ENCODE peak calls at places on chromosomes 13 and 19, in ten cellular contexts. R, G, T, A, M, P, U, S, V and D are unnamed samples.

GRCh38 chr13:50670847-50671542 is 172.5 kb downstream of the DLEU7 start:
- DNase-seq in T (no peak), A (no peak), R (no peak), U (no peak), G (no peak), M (no peak), S (no peak), V (no peak), P (no peak), D (no peak)

GRCh38 chr19:16876904-16877361 is 11.9 kb upstream of the F2RL3 start:
- DNase-seq in A (no peak), G (no peak), M (no peak), U (peak), T (no peak), R (no peak), V (no peak), S (no peak), P (no peak), D (no peak)

GRCh38 chr13:110775576-110775975 is 62.1 kb downstream of the ING1 start:
- DNase-seq in G (no peak), S (no peak), U (no peak), P (no peak), T (no peak), V (no peak), M (no peak), A (no peak), R (no peak), D (no peak)

GRCh38 chr19:6772028-6772865 is at the start of gene VAV1:
- DNase-seq in G (peak), M (peak), P (no peak), V (no peak), U (no peak), S (no peak), A (no peak), R (no peak), T (no peak), D (no peak)

GRCh38 chr13:88958821-88959220 is 1287.7 kb downstream of the SLITRK5 start:
- DNase-seq in A (no peak), S (no peak), U (no peak), V (no peak), P (no peak), G (no peak), M (no peak), R (no peak), T (no peak), D (no peak)

GRCh38 chr13:112704634-112705145 is 14.9 kb downstream of the ATP11A start:
- DNase-seq in M (no peak), T (no peak), U (no peak), V (no peak), R (no peak), G (no peak), A (no peak), S (no peak), P (no peak), D (no peak)

GRCh38 chr19:13056052-13056660 is 46.5 kb downstream of the LYL1 start:
- DNase-seq in G (no peak), P (no peak), R (no peak), V (no peak), T (peak), U (peak), M (no peak), A (no peak), S (no peak), D (peak)

GRCh38 chr13:75715598-75716523 is 79.7 kb downstream of the LMO7 start:
- DNase-seq in S (no peak), V (no peak), M (no peak), R (no peak), U (peak), G (no peak), A (no peak), T (no peak), P (no peak), D (no peak)

GRCh38 chr19:13270514-13271105 is 120.4 kb downstream of the IER2 start:
- DNase-seq in G (no peak), V (no peak), T (no peak), M (no peak), S (no peak), P (no peak), R (no peak), A (no peak), U (no peak), D (no peak)

GRCh38 chr13:113935081-113935511 is 38.8 kb downstream of the C13orf46 start:
- DNase-seq in A (no peak), T (no peak), P (no peak), S (no peak), G (no peak), U (no peak), R (no peak), V (no peak), M (no peak), D (no peak)

GRCh38 chr13:29484236-29484635 is 111.3 kb downstream of the SLC7A1 start:
- DNase-seq in T (no peak), R (no peak), V (no peak), P (no peak), M (no peak), A (no peak), U (no peak), S (no peak), G (no peak), D (no peak)

GRCh38 chr13:63864171-63864902 is 2448.7 kb upstream of the PCDH20 start:
- DNase-seq in G (no peak), R (no peak), V (no peak), A (no peak), T (no peak), M (no peak), U (peak), P (no peak), S (no peak), D (no peak)

GRCh38 chr19:10270616-10271394 is at the start of gene ICAM1:
- DNase-seq in M (peak), R (peak), P (peak), V (no peak), U (peak), A (no peak), G (no peak), T (no peak), S (peak), D (peak)

GRCh38 chr19:5663904-5664303 is 16.4 kb downstream of the MICOS13 start:
- DNase-seq in A (no peak), G (no peak), P (no peak), S (no peak), T (no peak), R (no peak), V (no peak), U (no peak), M (no peak), D (no peak)

GRCh38 chr13:59901191-59901590 is 262.5 kb downstream of the DIAPH3 start:
- DNase-seq in P (no peak), R (no peak), A (no peak), U (no peak), V (no peak), S (no peak), T (no peak), G (no peak), M (no peak), D (no peak)

GRCh38 chr19:11931513-11931912 is 6.6 kb downstream of the ZNF700 start:
- DNase-seq in M (no peak), T (no peak), V (no peak), P (no peak), S (no peak), G (no peak), U (no peak), A (no peak), R (no peak), D (no peak)

GRCh38 chr13:101492251-101492910 is 39.9 kb downstream of the ITGBL1 start:
- DNase-seq in U (no peak), M (no peak), P (no peak), R (no peak), A (no peak), S (no peak), G (no peak), T (no peak), V (no peak), D (no peak)

GRCh38 chr13:114070098-114070799 is 62.2 kb downstream of the RASA3 start:
- DNase-seq in S (no peak), V (no peak), G (no peak), U (no peak), M (no peak), P (no peak), T (no peak), A (no peak), R (no peak), D (no peak)

GRCh38 chr13:44806841-44807240 is 182.4 kb downstream of the NUFIP1 start:
- DNase-seq in R (no peak), M (no peak), G (no peak), U (no peak), A (no peak), P (no peak), V (peak), S (no peak), T (no peak), D (no peak)

GRCh38 chr13:49776871-49777270 is 15.6 kb downstream of the KPNA3 start:
- DNase-seq in U (no peak), P (no peak), T (no peak), R (no peak), M (no peak), V (no peak), A (no peak), G (no peak), S (no peak), D (no peak)

GRCh38 chr19:18412610-18413239 is 6.5 kb upstream of the SSBP4 start:
- DNase-seq in T (no peak), U (no peak), G (no peak), M (no peak), P (no peak), R (no peak), A (no peak), V (no peak), S (no peak), D (no peak)

GRCh38 chr13:70027551-70027950 is 80.1 kb upstream of the ATXN8OS start:
- DNase-seq in M (no peak), V (no peak), T (no peak), P (no peak), R (no peak), S (no peak), G (no peak), U (no peak), A (no peak), D (no peak)

GRCh38 chr19:32858559-32858958 is 11.0 kb downstream of the SLC7A9 start:
- DNase-seq in U (no peak), T (no peak), P (no peak), V (no peak), R (no peak), G (no peak), A (no peak), M (no peak), S (no peak), D (no peak)

GRCh38 chr19:5298502-5298901 is 42.1 kb downstream of the PTPRS start:
- DNase-seq in U (no peak), V (no peak), A (no peak), G (no peak), P (no peak), S (no peak), M (no peak), R (no peak), T (no peak), D (no peak)